ENCODE peak calls at places on chromosomes 16 and 17, in five cellular contexts. C, J, V, Q and R are unnamed samples.

GRCh38 chr17:82247856-82248671 is 19.2 kb downstream of the SLC16A3 start:
- DNase-seq in C (no peak), J (peak), V (peak), Q (no peak), R (peak)

GRCh38 chr17:3818786-3819185 is 17.8 kb upstream of the ITGAE start:
- DNase-seq in C (no peak), J (no peak), V (no peak), Q (no peak), R (no peak)

GRCh38 chr17:41360291-41360995 is 9.2 kb downstream of the KRT33B start:
- DNase-seq in C (no peak), J (no peak), V (no peak), Q (no peak), R (no peak)

GRCh38 chr17:33929181-33929724 is 325.8 kb upstream of the CCL2 start:
- DNase-seq in C (no peak), J (no peak), V (no peak), Q (no peak), R (no peak)

GRCh38 chr17:37518816-37519215 is 29.1 kb downstream of the DUSP14 start:
- DNase-seq in C (no peak), J (no peak), V (no peak), Q (peak), R (no peak)

GRCh38 chr16:7037491-7037890 is 295.2 kb upstream of the RBFOX1 start:
- DNase-seq in C (no peak), J (no peak), V (no peak), Q (no peak), R (no peak)

GRCh38 chr16:89425523-89425922 is 64.8 kb downstream of the ANKRD11 start:
- DNase-seq in C (no peak), J (no peak), V (peak), Q (no peak), R (no peak)

GRCh38 chr17:17439971-17440843 is 36.6 kb upstream of the MED9 start:
- DNase-seq in C (peak), J (peak), V (peak), Q (peak), R (peak)

GRCh38 chr17:72125742-72126141 is 4.9 kb downstream of the SOX9 start:
- DNase-seq in C (no peak), J (no peak), V (no peak), Q (no peak), R (no peak)